ENCODE peak calls at places on chromosome 22, in nine cellular contexts. One of them, this sample, is unnamed.
A peak's percentile ranks its signal among the peaks of the same experiment; 100 is the strongest.

GRCh38 chr22:17501679-17502285 is 61.5 kb upstream of the SLC25A18 start:
- DNase-seq in activated T-cell treated with anti-CD3 and anti-CD28 coated beads, Interleukin-2, amount 50 U/mL, for 48 hours: no peak
- DNase-seq in pulmonary artery endothelial cell: peak; percentile 52
- DNase-seq in HTR-8/SVneo: peak; percentile 69
- DNase-seq in NCI-H510A treated with DMSO at 0.1 percent for 48 hours: peak; percentile 71
- DNase-seq in RCC 7860: peak; percentile 42
- DNase-seq in IMR-90: peak; percentile 66
- DNase-seq in CD8-positive, alpha-beta memory T cell: no peak
- DNase-seq in stimulated activated CD8-positive, alpha-beta memory T cell treated with anti-CD3 and anti-CD28 coated beads, Interleukin-4, amount 100 ng/mL, for 4 hours: no peak
- DNase-seq in this sample: no peak

GRCh38 chr22:30325065-30325720 is 1.5 kb downstream of the TBC1D10A start:
- DNase-seq in activated T-cell treated with anti-CD3 and anti-CD28 coated beads, Interleukin-2, amount 50 U/mL, for 48 hours: no peak
- DNase-seq in pulmonary artery endothelial cell: no peak
- DNase-seq in HTR-8/SVneo: peak; percentile 40
- DNase-seq in NCI-H510A treated with DMSO at 0.1 percent for 48 hours: no peak
- DNase-seq in RCC 7860: peak; percentile 67
- DNase-seq in IMR-90: peak; percentile 90
- DNase-seq in CD8-positive, alpha-beta memory T cell: no peak
- DNase-seq in stimulated activated CD8-positive, alpha-beta memory T cell treated with anti-CD3 and anti-CD28 coated beads, Interleukin-4, amount 100 ng/mL, for 4 hours: no peak
- DNase-seq in this sample: no peak

GRCh38 chr22:47377926-47378560 is 615.6 kb downstream of the TBC1D22A start:
- DNase-seq in activated T-cell treated with anti-CD3 and anti-CD28 coated beads, Interleukin-2, amount 50 U/mL, for 48 hours: no peak
- DNase-seq in pulmonary artery endothelial cell: no peak
- DNase-seq in HTR-8/SVneo: no peak
- DNase-seq in NCI-H510A treated with DMSO at 0.1 percent for 48 hours: no peak
- DNase-seq in RCC 7860: no peak
- DNase-seq in IMR-90: no peak
- DNase-seq in CD8-positive, alpha-beta memory T cell: no peak
- DNase-seq in stimulated activated CD8-positive, alpha-beta memory T cell treated with anti-CD3 and anti-CD28 coated beads, Interleukin-4, amount 100 ng/mL, for 4 hours: no peak
- DNase-seq in this sample: no peak

GRCh38 chr22:35824256-35824655 is 106.6 kb downstream of the APOL5 start:
- DNase-seq in activated T-cell treated with anti-CD3 and anti-CD28 coated beads, Interleukin-2, amount 50 U/mL, for 48 hours: no peak
- DNase-seq in pulmonary artery endothelial cell: no peak
- DNase-seq in HTR-8/SVneo: no peak
- DNase-seq in NCI-H510A treated with DMSO at 0.1 percent for 48 hours: no peak
- DNase-seq in RCC 7860: no peak
- DNase-seq in IMR-90: no peak
- DNase-seq in CD8-positive, alpha-beta memory T cell: no peak
- DNase-seq in stimulated activated CD8-positive, alpha-beta memory T cell treated with anti-CD3 and anti-CD28 coated beads, Interleukin-4, amount 100 ng/mL, for 4 hours: no peak
- DNase-seq in this sample: no peak

GRCh38 chr22:20203142-20204099 is 52.6 kb upstream of the CCDC188 start:
- DNase-seq in activated T-cell treated with anti-CD3 and anti-CD28 coated beads, Interleukin-2, amount 50 U/mL, for 48 hours: no peak
- DNase-seq in pulmonary artery endothelial cell: no peak
- DNase-seq in HTR-8/SVneo: peak; percentile 69
- DNase-seq in NCI-H510A treated with DMSO at 0.1 percent for 48 hours: no peak
- DNase-seq in RCC 7860: peak; percentile 39
- DNase-seq in IMR-90: peak; percentile 1
- DNase-seq in CD8-positive, alpha-beta memory T cell: no peak
- DNase-seq in stimulated activated CD8-positive, alpha-beta memory T cell treated with anti-CD3 and anti-CD28 coated beads, Interleukin-4, amount 100 ng/mL, for 4 hours: no peak
- DNase-seq in this sample: no peak

GRCh38 chr22:35424081-35424480 is 24.1 kb downstream of the MCM5 start:
- DNase-seq in activated T-cell treated with anti-CD3 and anti-CD28 coated beads, Interleukin-2, amount 50 U/mL, for 48 hours: no peak
- DNase-seq in pulmonary artery endothelial cell: no peak
- DNase-seq in HTR-8/SVneo: no peak
- DNase-seq in NCI-H510A treated with DMSO at 0.1 percent for 48 hours: no peak
- DNase-seq in RCC 7860: no peak
- DNase-seq in IMR-90: no peak
- DNase-seq in CD8-positive, alpha-beta memory T cell: no peak
- DNase-seq in stimulated activated CD8-positive, alpha-beta memory T cell treated with anti-CD3 and anti-CD28 coated beads, Interleukin-4, amount 100 ng/mL, for 4 hours: no peak
- DNase-seq in this sample: no peak

GRCh38 chr22:43974028-43974545 is 18.8 kb downstream of the SAMM50 start:
- DNase-seq in activated T-cell treated with anti-CD3 and anti-CD28 coated beads, Interleukin-2, amount 50 U/mL, for 48 hours: no peak
- DNase-seq in pulmonary artery endothelial cell: no peak
- DNase-seq in HTR-8/SVneo: no peak
- DNase-seq in NCI-H510A treated with DMSO at 0.1 percent for 48 hours: no peak
- DNase-seq in RCC 7860: no peak
- DNase-seq in IMR-90: no peak
- DNase-seq in CD8-positive, alpha-beta memory T cell: no peak
- DNase-seq in stimulated activated CD8-positive, alpha-beta memory T cell treated with anti-CD3 and anti-CD28 coated beads, Interleukin-4, amount 100 ng/mL, for 4 hours: no peak
- DNase-seq in this sample: no peak

GRCh38 chr22:28894320-28894719 is 10.9 kb downstream of the ZNRF3 start:
- DNase-seq in activated T-cell treated with anti-CD3 and anti-CD28 coated beads, Interleukin-2, amount 50 U/mL, for 48 hours: no peak
- DNase-seq in pulmonary artery endothelial cell: no peak
- DNase-seq in HTR-8/SVneo: no peak
- DNase-seq in NCI-H510A treated with DMSO at 0.1 percent for 48 hours: no peak
- DNase-seq in RCC 7860: no peak
- DNase-seq in IMR-90: no peak
- DNase-seq in CD8-positive, alpha-beta memory T cell: no peak
- DNase-seq in stimulated activated CD8-positive, alpha-beta memory T cell treated with anti-CD3 and anti-CD28 coated beads, Interleukin-4, amount 100 ng/mL, for 4 hours: no peak
- DNase-seq in this sample: no peak

GRCh38 chr22:36935694-36936093 is 22.3 kb downstream of the CSF2RB start:
- DNase-seq in activated T-cell treated with anti-CD3 and anti-CD28 coated beads, Interleukin-2, amount 50 U/mL, for 48 hours: no peak
- DNase-seq in pulmonary artery endothelial cell: no peak
- DNase-seq in HTR-8/SVneo: no peak
- DNase-seq in NCI-H510A treated with DMSO at 0.1 percent for 48 hours: no peak
- DNase-seq in RCC 7860: no peak
- DNase-seq in IMR-90: no peak
- DNase-seq in CD8-positive, alpha-beta memory T cell: no peak
- DNase-seq in stimulated activated CD8-positive, alpha-beta memory T cell treated with anti-CD3 and anti-CD28 coated beads, Interleukin-4, amount 100 ng/mL, for 4 hours: no peak
- DNase-seq in this sample: no peak

GRCh38 chr22:47015589-47016178 is 253.2 kb downstream of the TBC1D22A start:
- DNase-seq in activated T-cell treated with anti-CD3 and anti-CD28 coated beads, Interleukin-2, amount 50 U/mL, for 48 hours: no peak
- DNase-seq in pulmonary artery endothelial cell: no peak
- DNase-seq in HTR-8/SVneo: no peak
- DNase-seq in NCI-H510A treated with DMSO at 0.1 percent for 48 hours: no peak
- DNase-seq in RCC 7860: no peak
- DNase-seq in IMR-90: no peak
- DNase-seq in CD8-positive, alpha-beta memory T cell: no peak
- DNase-seq in stimulated activated CD8-positive, alpha-beta memory T cell treated with anti-CD3 and anti-CD28 coated beads, Interleukin-4, amount 100 ng/mL, for 4 hours: no peak
- DNase-seq in this sample: no peak

GRCh38 chr22:27490080-27490479 is 311.5 kb downstream of the MN1 start:
- DNase-seq in activated T-cell treated with anti-CD3 and anti-CD28 coated beads, Interleukin-2, amount 50 U/mL, for 48 hours: no peak
- DNase-seq in pulmonary artery endothelial cell: no peak
- DNase-seq in HTR-8/SVneo: no peak
- DNase-seq in NCI-H510A treated with DMSO at 0.1 percent for 48 hours: no peak
- DNase-seq in RCC 7860: no peak
- DNase-seq in IMR-90: no peak
- DNase-seq in CD8-positive, alpha-beta memory T cell: no peak
- DNase-seq in stimulated activated CD8-positive, alpha-beta memory T cell treated with anti-CD3 and anti-CD28 coated beads, Interleukin-4, amount 100 ng/mL, for 4 hours: no peak
- DNase-seq in this sample: no peak

GRCh38 chr22:28442951-28443876 is 236.4 kb downstream of the TTC28 start:
- DNase-seq in activated T-cell treated with anti-CD3 and anti-CD28 coated beads, Interleukin-2, amount 50 U/mL, for 48 hours: peak; percentile 24
- DNase-seq in pulmonary artery endothelial cell: peak; percentile 44
- DNase-seq in HTR-8/SVneo: peak; percentile 46
- DNase-seq in NCI-H510A treated with DMSO at 0.1 percent for 48 hours: no peak
- DNase-seq in RCC 7860: peak; percentile 40
- DNase-seq in IMR-90: peak; percentile 76
- DNase-seq in CD8-positive, alpha-beta memory T cell: no peak
- DNase-seq in stimulated activated CD8-positive, alpha-beta memory T cell treated with anti-CD3 and anti-CD28 coated beads, Interleukin-4, amount 100 ng/mL, for 4 hours: no peak
- DNase-seq in this sample: peak; percentile 3

GRCh38 chr22:32389685-32390084 is 22.4 kb downstream of the RTCB start:
- DNase-seq in activated T-cell treated with anti-CD3 and anti-CD28 coated beads, Interleukin-2, amount 50 U/mL, for 48 hours: no peak
- DNase-seq in pulmonary artery endothelial cell: no peak
- DNase-seq in HTR-8/SVneo: no peak
- DNase-seq in NCI-H510A treated with DMSO at 0.1 percent for 48 hours: no peak
- DNase-seq in RCC 7860: no peak
- DNase-seq in IMR-90: peak; percentile 11
- DNase-seq in CD8-positive, alpha-beta memory T cell: no peak
- DNase-seq in stimulated activated CD8-positive, alpha-beta memory T cell treated with anti-CD3 and anti-CD28 coated beads, Interleukin-4, amount 100 ng/mL, for 4 hours: no peak
- DNase-seq in this sample: no peak

GRCh38 chr22:21587803-21588611 is 20.5 kb downstream of the UBE2L3 start:
- DNase-seq in activated T-cell treated with anti-CD3 and anti-CD28 coated beads, Interleukin-2, amount 50 U/mL, for 48 hours: peak; percentile 68
- DNase-seq in pulmonary artery endothelial cell: no peak
- DNase-seq in HTR-8/SVneo: no peak
- DNase-seq in NCI-H510A treated with DMSO at 0.1 percent for 48 hours: no peak
- DNase-seq in RCC 7860: no peak
- DNase-seq in IMR-90: peak; percentile 67
- DNase-seq in CD8-positive, alpha-beta memory T cell: no peak
- DNase-seq in stimulated activated CD8-positive, alpha-beta memory T cell treated with anti-CD3 and anti-CD28 coated beads, Interleukin-4, amount 100 ng/mL, for 4 hours: no peak
- DNase-seq in this sample: no peak

GRCh38 chr22:22109693-22110466 is 127.3 kb upstream of the TOP3B start:
- DNase-seq in activated T-cell treated with anti-CD3 and anti-CD28 coated beads, Interleukin-2, amount 50 U/mL, for 48 hours: no peak
- DNase-seq in pulmonary artery endothelial cell: no peak
- DNase-seq in HTR-8/SVneo: no peak
- DNase-seq in NCI-H510A treated with DMSO at 0.1 percent for 48 hours: no peak
- DNase-seq in RCC 7860: no peak
- DNase-seq in IMR-90: no peak
- DNase-seq in CD8-positive, alpha-beta memory T cell: no peak
- DNase-seq in stimulated activated CD8-positive, alpha-beta memory T cell treated with anti-CD3 and anti-CD28 coated beads, Interleukin-4, amount 100 ng/mL, for 4 hours: no peak
- DNase-seq in this sample: no peak

GRCh38 chr22:24432059-24432853 is 4.9 kb downstream of the ADORA2A start:
- DNase-seq in activated T-cell treated with anti-CD3 and anti-CD28 coated beads, Interleukin-2, amount 50 U/mL, for 48 hours: peak; percentile 71
- DNase-seq in pulmonary artery endothelial cell: no peak
- DNase-seq in HTR-8/SVneo: no peak
- DNase-seq in NCI-H510A treated with DMSO at 0.1 percent for 48 hours: no peak
- DNase-seq in RCC 7860: no peak
- DNase-seq in IMR-90: peak; percentile 16
- DNase-seq in CD8-positive, alpha-beta memory T cell: no peak
- DNase-seq in stimulated activated CD8-positive, alpha-beta memory T cell treated with anti-CD3 and anti-CD28 coated beads, Interleukin-4, amount 100 ng/mL, for 4 hours: peak; percentile 46
- DNase-seq in this sample: no peak

GRCh38 chr22:35475545-35475944 is 65.1 kb upstream of the RASD2 start:
- DNase-seq in activated T-cell treated with anti-CD3 and anti-CD28 coated beads, Interleukin-2, amount 50 U/mL, for 48 hours: no peak
- DNase-seq in pulmonary artery endothelial cell: no peak
- DNase-seq in HTR-8/SVneo: no peak
- DNase-seq in NCI-H510A treated with DMSO at 0.1 percent for 48 hours: no peak
- DNase-seq in RCC 7860: no peak
- DNase-seq in IMR-90: no peak
- DNase-seq in CD8-positive, alpha-beta memory T cell: no peak
- DNase-seq in stimulated activated CD8-positive, alpha-beta memory T cell treated with anti-CD3 and anti-CD28 coated beads, Interleukin-4, amount 100 ng/mL, for 4 hours: no peak
- DNase-seq in this sample: no peak

GRCh38 chr22:24775769-24776492 is 1.4 kb upstream of the PIWIL3 start:
- DNase-seq in activated T-cell treated with anti-CD3 and anti-CD28 coated beads, Interleukin-2, amount 50 U/mL, for 48 hours: no peak
- DNase-seq in pulmonary artery endothelial cell: no peak
- DNase-seq in HTR-8/SVneo: no peak
- DNase-seq in NCI-H510A treated with DMSO at 0.1 percent for 48 hours: no peak
- DNase-seq in RCC 7860: no peak
- DNase-seq in IMR-90: peak; percentile 26
- DNase-seq in CD8-positive, alpha-beta memory T cell: no peak
- DNase-seq in stimulated activated CD8-positive, alpha-beta memory T cell treated with anti-CD3 and anti-CD28 coated beads, Interleukin-4, amount 100 ng/mL, for 4 hours: no peak
- DNase-seq in this sample: no peak

GRCh38 chr22:47203554-47203991 is 441.1 kb downstream of the TBC1D22A start:
- DNase-seq in activated T-cell treated with anti-CD3 and anti-CD28 coated beads, Interleukin-2, amount 50 U/mL, for 48 hours: peak; percentile 10
- DNase-seq in pulmonary artery endothelial cell: no peak
- DNase-seq in HTR-8/SVneo: no peak
- DNase-seq in NCI-H510A treated with DMSO at 0.1 percent for 48 hours: no peak
- DNase-seq in RCC 7860: no peak
- DNase-seq in IMR-90: no peak
- DNase-seq in CD8-positive, alpha-beta memory T cell: no peak
- DNase-seq in stimulated activated CD8-positive, alpha-beta memory T cell treated with anti-CD3 and anti-CD28 coated beads, Interleukin-4, amount 100 ng/mL, for 4 hours: no peak
- DNase-seq in this sample: no peak

GRCh38 chr22:41873391-41873790 is 40.5 kb downstream of the SREBF2 start:
- DNase-seq in activated T-cell treated with anti-CD3 and anti-CD28 coated beads, Interleukin-2, amount 50 U/mL, for 48 hours: peak; percentile 60
- DNase-seq in pulmonary artery endothelial cell: no peak
- DNase-seq in HTR-8/SVneo: no peak
- DNase-seq in NCI-H510A treated with DMSO at 0.1 percent for 48 hours: no peak
- DNase-seq in RCC 7860: no peak
- DNase-seq in IMR-90: no peak
- DNase-seq in CD8-positive, alpha-beta memory T cell: no peak
- DNase-seq in stimulated activated CD8-positive, alpha-beta memory T cell treated with anti-CD3 and anti-CD28 coated beads, Interleukin-4, amount 100 ng/mL, for 4 hours: no peak
- DNase-seq in this sample: no peak